ENCODE peak calls at places on chromosomes 1 and 21, in nine cellular contexts. I is HCT116, T is GM23338, G is GM23248, Q is OCI-LY7, D is MM.1S, B is neural progenitor cell, V is hepatocyte, A is SK-N-SH. U is an unnamed sample.
A peak's percentile ranks its signal among the peaks of the same experiment; 100 is the strongest.

GRCh38 chr21:45420061-45420521 is 15.1 kb downstream of the COL18A1 start:
- DNase-seq in D (no peak), Q (no peak), I (no peak), T (no peak), G (no peak), V (peak; percentile 5), A (no peak), B (no peak), U (no peak)

GRCh38 chr1:42784946-42785693 is at the start of gene TMEM269:
- DNase-seq in Q (no peak), D (no peak), B (no peak), I (no peak), A (peak; percentile 27), T (peak; percentile 56), G (peak; percentile 44), V (no peak), U (no peak)

GRCh38 chr1:2334366-2334765 is 57.0 kb downstream of the MORN1 start:
- DNase-seq in T (no peak), I (no peak), G (no peak), V (no peak), B (no peak), A (no peak), Q (no peak), D (no peak), U (no peak)

GRCh38 chr1:83905315-83905907 is 93.5 kb downstream of the TTLL7 start:
- DNase-seq in Q (peak; percentile 38), B (peak; percentile 21), I (no peak), G (peak; percentile 52), T (peak; percentile 45), V (peak; percentile 37), D (peak; percentile 8), A (peak; percentile 7), U (peak; percentile 51)

GRCh38 chr1:166905930-166906329 is 29.9 kb upstream of the TADA1 start:
- DNase-seq in T (no peak), Q (no peak), G (peak; percentile 46), D (no peak), V (no peak), B (no peak), I (no peak), A (no peak), U (peak; percentile 87)

GRCh38 chr1:65791860-65792670 is 630 bp upstream of the PDE4B start:
- DNase-seq in V (no peak), Q (no peak), G (peak; percentile 51), A (peak; percentile 57), T (peak; percentile 40), I (no peak), D (no peak), B (peak; percentile 62), U (no peak)

GRCh38 chr1:84366786-84367185 is 31.5 kb upstream of the DNASE2B start:
- DNase-seq in T (no peak), D (no peak), G (peak; percentile 71), B (no peak), I (no peak), Q (no peak), A (no peak), V (no peak), U (no peak)

GRCh38 chr1:58929667-58930325 is 145.9 kb upstream of the JUN start:
- DNase-seq in B (no peak), A (no peak), Q (no peak), D (no peak), T (no peak), G (no peak), I (no peak), V (peak; percentile 80), U (peak; percentile 60)

GRCh38 chr1:31689821-31690220 is 14.0 kb downstream of the COL16A1 start:
- DNase-seq in G (peak; percentile 98), T (no peak), D (no peak), Q (no peak), I (peak; percentile 67), V (peak; percentile 39), B (no peak), A (no peak), U (peak; percentile 92)

GRCh38 chr1:204123376-204123775 is 28.5 kb downstream of the ETNK2 start:
- DNase-seq in V (no peak), I (no peak), A (peak; percentile 57), Q (no peak), T (peak; percentile 69), B (peak; percentile 65), D (no peak), G (peak; percentile 43), U (no peak)

GRCh38 chr1:108854226-108855019 is 2.5 kb downstream of the AKNAD1 start:
- DNase-seq in A (no peak), Q (no peak), B (no peak), G (peak; percentile 50), V (no peak), I (no peak), T (no peak), D (no peak), U (no peak)

GRCh38 chr1:184113251-184113650 is 61.7 kb downstream of the TSEN15 start:
- DNase-seq in A (no peak), Q (no peak), G (no peak), T (no peak), B (no peak), I (no peak), V (no peak), D (no peak), U (no peak)
- TF ChIP-seq EZH2phosphoT487 in A (no peak), Q (no peak), G (no peak), T (no peak), B (no peak), I (no peak), V (no peak), D (no peak), U (no peak)

DNA sequence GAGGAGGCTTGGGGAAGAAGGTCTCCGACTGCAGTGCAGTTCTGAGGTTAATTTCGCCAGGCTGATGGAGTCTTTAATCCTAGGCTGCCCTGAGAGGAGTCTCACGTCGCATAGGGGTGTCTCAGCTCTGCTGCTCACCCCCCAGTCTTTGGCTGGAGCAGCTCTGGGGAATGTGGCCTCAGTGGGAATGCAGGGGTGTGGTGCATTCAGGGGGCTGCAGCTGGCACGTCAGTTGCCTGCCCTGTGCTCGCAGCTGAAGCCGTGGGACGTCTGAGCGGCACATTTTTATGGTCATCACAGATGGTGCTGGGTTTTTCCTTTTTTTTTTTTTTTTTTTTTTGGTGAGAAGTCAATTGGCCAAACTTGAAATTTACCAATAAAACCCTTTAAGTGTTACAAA is 38.2 kb downstream of the ACTN2 start:
- DNase-seq in T (no peak), V (no peak), D (no peak), A (no peak), I (no peak), Q (no peak), G (no peak), B (no peak), U (no peak)
- TF ChIP-seq EZH2phosphoT487 in T (no peak), V (no peak), D (no peak), A (no peak), I (no peak), Q (no peak), G (no peak), B (no peak), U (no peak)

DNA sequence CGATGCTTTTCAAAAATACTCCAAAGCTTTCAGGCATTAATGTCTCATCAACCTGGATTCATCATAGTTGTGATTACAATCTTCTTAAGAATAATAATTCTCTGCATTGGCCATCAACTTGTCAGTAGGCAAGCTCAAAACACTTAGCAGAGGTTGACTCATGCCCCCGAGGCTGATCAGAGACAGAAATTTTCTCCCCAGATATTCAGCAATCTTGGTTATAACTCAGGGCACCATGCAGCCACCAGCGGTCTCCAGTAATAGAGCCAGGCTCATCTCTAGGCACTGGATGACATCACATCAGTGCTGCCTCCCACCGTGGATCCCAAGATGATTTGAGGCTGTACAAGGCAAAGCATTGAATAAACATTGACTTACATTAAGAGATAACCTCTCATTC is 14.3 kb upstream of the IFFO2 start:
- DNase-seq in G (peak; percentile 52), B (no peak), D (no peak), T (no peak), Q (no peak), V (no peak), A (no peak), I (no peak), U (peak; percentile 52)
- TF ChIP-seq EZH2phosphoT487 in G (no peak), B (no peak), D (no peak), T (no peak), Q (no peak), V (no peak), A (no peak), I (no peak), U (no peak)

GRCh38 chr1:21338568-21339401 is 48.5 kb upstream of the ECE1 start:
- DNase-seq in G (peak; percentile 36), D (no peak), V (peak; percentile 83), T (no peak), A (no peak), B (no peak), Q (no peak), I (no peak), U (peak; percentile 87)
- TF ChIP-seq EZH2phosphoT487 in G (no peak), D (no peak), V (no peak), T (no peak), A (no peak), B (no peak), Q (no peak), I (no peak), U (no peak)

DNA sequence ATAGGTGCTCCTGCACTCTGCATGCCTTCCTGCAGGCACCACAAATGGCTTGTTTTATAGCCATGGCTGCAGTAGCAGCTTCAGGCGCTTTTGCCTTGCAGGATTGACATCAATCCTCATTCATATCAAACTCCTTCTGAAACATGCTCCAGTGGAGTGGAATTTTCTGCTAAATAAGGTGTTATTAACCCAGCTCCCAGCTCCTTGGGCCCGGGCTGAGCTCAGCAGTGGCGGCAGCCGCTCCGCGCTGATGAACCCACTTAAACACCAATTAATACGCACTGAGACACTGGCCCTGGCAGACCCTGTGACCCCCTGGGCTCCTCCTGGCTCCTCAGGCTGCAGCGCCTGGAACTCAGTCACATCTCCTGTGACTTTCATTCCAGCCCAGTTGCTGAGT is 137.3 kb upstream of the GRIK3 start:
- DNase-seq in I (no peak), T (no peak), B (no peak), G (no peak), Q (no peak), A (no peak), V (no peak), D (no peak), U (no peak)
- TF ChIP-seq EZH2phosphoT487 in I (no peak), T (no peak), B (no peak), G (no peak), Q (no peak), A (no peak), V (no peak), D (no peak), U (no peak)

U was measured in PC-3.